ENCODE peak calls at places on chromosomes 1 and 21, in nine cellular contexts. G is GM23338; D is CD8-positive, alpha-beta memory T cell; X is heart right ventricle; Z is upper lobe of right lung; E is PC-3; C is pancreas; K is IMR-90; L is RWPE2. N is an unnamed sample.

GRCh38 chr1:24414884-24415333 is 693 bp upstream of the NIPAL3 start:
- DNase-seq in X (no peak), L (no peak), E (no peak), C (no peak), D (no peak), K (no peak), Z (no peak), G (no peak), N (no peak)

GRCh38 chr1:17674707-17675505 is 80.2 kb upstream of the ACTL8 start:
- DNase-seq in C (no peak), E (no peak), Z (no peak), L (no peak), D (no peak), K (peak; percentile 5), X (no peak), G (no peak), N (no peak)

GRCh38 chr1:232682248-232682647 is 52.3 kb upstream of the SIPA1L2 start:
- DNase-seq in D (no peak), C (no peak), L (no peak), G (no peak), Z (no peak), X (no peak), E (no peak), K (no peak), N (no peak)

GRCh38 chr1:219902951-219903350 is 25.4 kb downstream of the SLC30A10 start:
- DNase-seq in Z (no peak), D (no peak), G (no peak), C (no peak), X (no peak), K (no peak), L (no peak), E (no peak), N (no peak)

GRCh38 chr1:200150721-200151120 is 123.2 kb downstream of the NR5A2 start:
- DNase-seq in K (peak; percentile 79), E (peak; percentile 99), D (no peak), L (no peak), X (no peak), Z (no peak), C (no peak), G (no peak), N (no peak)

GRCh38 chr1:168469690-168470089 is 74.1 kb downstream of the XCL2 start:
- DNase-seq in Z (no peak), D (no peak), C (no peak), G (no peak), K (peak; percentile 40), E (peak; percentile 40), X (peak; percentile 66), L (no peak), N (peak; percentile 85)

GRCh38 chr1:46526689-46527291 is 24.7 kb downstream of the KNCN start:
- DNase-seq in D (no peak), E (no peak), L (no peak), Z (no peak), K (no peak), C (no peak), G (peak; percentile 72), X (no peak), N (no peak)

GRCh38 chr1:2966940-2967725 is 54.1 kb upstream of the ACTRT2 start:
- DNase-seq in E (no peak), Z (peak; percentile 60), X (no peak), K (no peak), G (no peak), L (peak; percentile 40), C (peak; percentile 55), D (no peak), N (no peak)

GRCh38 chr1:203072911-203073310 is 12.9 kb downstream of the MYOG start:
- DNase-seq in X (no peak), E (no peak), L (no peak), G (no peak), Z (no peak), C (no peak), K (peak; percentile 4), D (no peak), N (no peak)

GRCh38 chr1:27554777-27555699 is 48.9 kb downstream of the AHDC1 start:
- DNase-seq in L (no peak), Z (no peak), K (no peak), C (no peak), D (no peak), X (peak; percentile 59), G (no peak), E (no peak), N (peak; percentile 77)

GRCh38 chr1:194309697-194310096 is 1123.3 kb upstream of the B3GALT2 start:
- DNase-seq in E (no peak), C (no peak), D (no peak), G (no peak), X (no peak), K (no peak), Z (no peak), L (no peak), N (no peak)

GRCh38 chr21:42287193-42288083 is 27.8 kb downstream of the TFF3 start:
- DNase-seq in C (no peak), K (no peak), D (no peak), Z (no peak), G (no peak), X (no peak), L (no peak), E (no peak), N (no peak)

GRCh38 chr1:248894837-248895236 is 11.2 kb upstream of the PGBD2 start:
- DNase-seq in D (no peak), K (no peak), Z (no peak), X (no peak), G (no peak), E (no peak), C (no peak), L (no peak), N (no peak)

GRCh38 chr1:31064685-31065309 is 720 bp downstream of the PUM1 start:
- DNase-seq in D (peak; percentile 66), C (peak; percentile 58), G (no peak), Z (no peak), K (peak; percentile 17), L (no peak), E (peak; percentile 13), X (no peak), N (peak; percentile 60)

GRCh38 chr1:38085666-38086305 is 39.2 kb upstream of the POU3F1 start:
- DNase-seq in C (no peak), G (no peak), K (no peak), E (no peak), L (no peak), Z (no peak), D (no peak), X (no peak), N (no peak)

GRCh38 chr1:38084113-38084512 is 37.5 kb upstream of the POU3F1 start:
- DNase-seq in E (no peak), X (no peak), L (no peak), Z (no peak), K (no peak), C (no peak), G (no peak), D (no peak), N (no peak)

GRCh38 chr1:38082678-38083317 is 36.2 kb upstream of the POU3F1 start:
- DNase-seq in E (no peak), C (no peak), X (no peak), G (peak; percentile 25), D (no peak), Z (no peak), L (no peak), K (no peak), N (no peak)

GRCh38 chr1:38084700-38085099 is 38.1 kb upstream of the POU3F1 start:
- DNase-seq in L (no peak), X (peak; percentile 41), C (peak; percentile 81), K (no peak), E (no peak), D (no peak), Z (no peak), G (no peak), N (no peak)

GRCh38 chr1:38083541-38083940 is 36.9 kb upstream of the POU3F1 start:
- DNase-seq in D (no peak), X (no peak), K (no peak), E (no peak), Z (no peak), L (no peak), C (no peak), G (peak; percentile 36), N (no peak)
- H3K4me1 ChIP-seq in D (no peaks in the 10 kb centered on the region), X (no peaks in the 10 kb centered on the region), K (no peaks in the 10 kb centered on the region), E (no peaks in the 10 kb centered on the region), Z (no peaks in the 10 kb centered on the region), L (no peaks in the 10 kb centered on the region), C (peaks cover 9% of the 10 kb centered on the region), G (peaks cover 5% of the 10 kb centered on the region), N (no peaks in the 10 kb centered on the region)

GRCh38 chr1:107941123-107941522 is 23.9 kb downstream of the VAV3 start:
- DNase-seq in E (no peak), Z (no peak), L (no peak), D (no peak), K (no peak), X (no peak), G (no peak), C (no peak), N (peak; percentile 55)

GRCh38 chr1:107940178-107940577 is 24.8 kb downstream of the VAV3 start:
- DNase-seq in X (no peak), G (no peak), D (no peak), L (no peak), Z (no peak), K (no peak), E (no peak), C (no peak), N (no peak)

GRCh38 chr1:107943694-107944093 is 21.3 kb downstream of the VAV3 start:
- DNase-seq in X (no peak), G (no peak), E (no peak), D (no peak), L (no peak), C (no peak), Z (no peak), K (no peak), N (no peak)

GRCh38 chr1:107939256-107939655 is 25.7 kb downstream of the VAV3 start:
- DNase-seq in C (no peak), D (no peak), E (no peak), X (no peak), G (no peak), L (no peak), Z (no peak), K (no peak), N (no peak)

GRCh38 chr1:107942829-107943228 is 22.2 kb downstream of the VAV3 start:
- DNase-seq in Z (no peak), X (no peak), C (no peak), E (no peak), L (no peak), D (no peak), K (no peak), G (no peak), N (no peak)
- H3K27ac ChIP-seq in Z (no peak overlapping the region), X (no peak overlapping the region), C (no peak overlapping the region), E (no peak overlapping the region), L (no peak overlapping the region), D (no peak overlapping the region), K (no peak overlapping the region), G (no peak overlapping the region), N (no peak overlapping the region)

DNA sequence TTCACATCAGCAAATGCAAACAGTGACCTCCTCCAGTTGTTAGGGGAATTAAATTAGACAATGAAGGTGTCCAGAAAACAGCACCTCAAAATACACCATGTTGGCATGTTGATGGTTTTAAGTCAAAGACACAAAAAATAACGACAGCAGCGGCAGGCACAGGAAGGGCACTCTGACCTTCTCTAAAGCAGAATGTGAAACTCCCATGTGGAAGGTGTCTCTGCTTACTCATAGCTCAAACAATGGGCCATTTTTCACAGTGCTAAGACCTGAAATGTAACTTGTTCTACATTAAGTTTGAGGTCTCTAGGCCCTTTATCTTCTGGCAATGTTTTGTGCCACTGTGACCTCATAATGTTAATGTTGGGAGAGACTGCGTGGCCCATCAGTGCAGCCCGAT is 105.6 kb upstream of the RAB4A start:
- DNase-seq in C (no peak), D (no peak), X (no peak), L (no peak), K (no peak), G (no peak), E (peak; percentile 30), Z (no peak), N (no peak)
- H3K4me1 ChIP-seq in C (peaks cover 24% of the 10 kb centered on the region), D (no peaks in the 10 kb centered on the region), X (no peaks in the 10 kb centered on the region), L (no peaks in the 10 kb centered on the region), K (no peaks in the 10 kb centered on the region), G (no peaks in the 10 kb centered on the region), E (no peaks in the 10 kb centered on the region), Z (no peaks in the 10 kb centered on the region), N (peaks cover 2% of the 10 kb centered on the region)

GRCh38 chr1:202034149-202034682 is 23.8 kb downstream of the ELF3 start:
- DNase-seq in C (no peak), Z (no peak), E (no peak), D (no peak), G (no peak), L (no peak), K (no peak), X (no peak), N (no peak)
- H3K27ac ChIP-seq in C (peak overlapping the region; percentile 92), Z (peak overlapping the region; percentile 79), E (peak overlapping the region; percentile 99), D (no peak overlapping the region), G (no peak overlapping the region), L (peak overlapping the region; percentile 32), K (peak overlapping the region; percentile 78), X (no peak overlapping the region), N (peak overlapping the region; percentile 83)